ENCODE peak calls at places on chromosomes 11 and 22, in seven cellular contexts. Y is fibroblast of lung, C is vagina, W is GM23248, I is neural progenitor cell, B is pancreas, X is kidney. L is an unnamed sample.

GRCh38 chr11:35160902-35161585 is 22.1 kb downstream of the CD44 start:
- DNase-seq in B (no peak), X (no peak), C (no peak), W (no peak), I (no peak), Y (no peak), L (no peak)

GRCh38 chr11:92384807-92385206 is 160.2 kb downstream of the FAT3 start:
- DNase-seq in C (no peak), W (peak; percentile 25), Y (peak; percentile 14), X (no peak), B (no peak), I (no peak), L (no peak)

GRCh38 chr22:30245181-30245984 is 1.2 kb downstream of the LIF start:
- DNase-seq in I (no peak), W (no peak), Y (no peak), B (no peak), X (no peak), C (no peak), L (no peak)

GRCh38 chr11:71153005-71153395 is 99.4 kb downstream of the SHANK2 start:
- DNase-seq in C (no peak), I (no peak), B (no peak), X (peak; percentile 74), Y (no peak), W (peak; percentile 62), L (no peak)

GRCh38 chr11:12724301-12725046 is 50.3 kb downstream of the TEAD1 start:
- DNase-seq in B (peak; percentile 69), I (peak; percentile 72), W (peak; percentile 45), X (peak; percentile 88), Y (peak; percentile 91), C (no peak), L (peak; percentile 92)

GRCh38 chr11:107928767-107929507 is 689 bp downstream of the RAB39A start:
- DNase-seq in Y (no peak), W (no peak), B (no peak), X (peak; percentile 71), I (peak; percentile 71), C (no peak), L (no peak)

GRCh38 chr11:65416341-65417185 is 6.0 kb upstream of the NEAT1 start:
- DNase-seq in I (peak; percentile 91), Y (peak; percentile 63), X (peak; percentile 96), C (no peak), W (peak; percentile 89), B (peak; percentile 92), L (peak; percentile 95)

GRCh38 chr22:22076937-22077703 is 94.5 kb upstream of the TOP3B start:
- DNase-seq in C (no peak), Y (no peak), I (no peak), X (no peak), W (peak; percentile 18), B (no peak), L (peak; percentile 46)

GRCh38 chr11:111561801-111562325 is 21.3 kb downstream of the LAYN start:
- DNase-seq in Y (peak; percentile 90), C (no peak), I (no peak), B (no peak), W (peak; percentile 90), X (no peak), L (no peak)

GRCh38 chr11:122796128-122796717 is 42.1 kb upstream of the CRTAM start:
- DNase-seq in X (no peak), B (peak; percentile 55), I (peak; percentile 59), Y (no peak), W (peak; percentile 60), C (no peak), L (no peak)

GRCh38 chr11:27276141-27276540 is 86.9 kb downstream of the CCDC34 start:
- DNase-seq in C (no peak), W (no peak), I (no peak), B (no peak), Y (no peak), X (no peak), L (no peak)

GRCh38 chr11:1707751-1708150 is 10.8 kb downstream of the KRTAP5-6 start:
- DNase-seq in W (no peak), Y (no peak), X (no peak), C (no peak), I (no peak), B (no peak), L (no peak)

GRCh38 chr11:35531246-35531645 is 5.8 kb upstream of the PAMR1 start:
- DNase-seq in I (no peak), C (no peak), W (peak; percentile 55), B (no peak), Y (peak; percentile 65), X (no peak), L (no peak)

GRCh38 chr11:119012629-119013170 is 5.4 kb downstream of the RPS25 start:
- DNase-seq in C (no peak), I (no peak), X (no peak), B (no peak), Y (no peak), W (no peak), L (no peak)

GRCh38 chr11:76823481-76824028 is 37.2 kb upstream of the ACER3 start:
- DNase-seq in W (peak; percentile 81), Y (peak; percentile 85), I (no peak), X (no peak), B (no peak), C (peak; percentile 81), L (no peak)

GRCh38 chr22:46451741-46452140 is 85.7 kb downstream of the CELSR1 start:
- DNase-seq in X (no peak), I (no peak), W (no peak), C (no peak), Y (no peak), B (no peak), L (no peak)

GRCh38 chr22:37803636-37804371 is 3.9 kb upstream of the GCAT start:
- DNase-seq in Y (no peak), X (no peak), B (peak; percentile 54), C (peak; percentile 86), W (no peak), I (peak; percentile 58), L (no peak)

GRCh38 chr11:115502636-115503082 is 1.6 kb downstream of the CADM1 start:
- DNase-seq in Y (no peak), B (peak; percentile 38), I (no peak), X (no peak), W (peak; percentile 0), C (no peak), L (no peak)

GRCh38 chr11:115503083-115503885 is 931 bp downstream of the CADM1 start:
- DNase-seq in B (peak; percentile 63), Y (peak; percentile 71), W (peak; percentile 51), X (peak; percentile 90), C (no peak), I (peak; percentile 85), L (peak; percentile 66)

GRCh38 chr11:115504279-115505158 is at the start of gene CADM1:
- DNase-seq in W (peak; percentile 85), X (peak; percentile 98), C (peak; percentile 91), I (peak; percentile 99), Y (peak; percentile 95), B (peak; percentile 96), L (peak; percentile 94)

GRCh38 chr11:115505165-115505564 is 950 bp upstream of the CADM1 start:
- DNase-seq in C (no peak), W (no peak), I (peak; percentile 52), X (peak; percentile 66), Y (no peak), B (no peak), L (no peak)

DNA sequence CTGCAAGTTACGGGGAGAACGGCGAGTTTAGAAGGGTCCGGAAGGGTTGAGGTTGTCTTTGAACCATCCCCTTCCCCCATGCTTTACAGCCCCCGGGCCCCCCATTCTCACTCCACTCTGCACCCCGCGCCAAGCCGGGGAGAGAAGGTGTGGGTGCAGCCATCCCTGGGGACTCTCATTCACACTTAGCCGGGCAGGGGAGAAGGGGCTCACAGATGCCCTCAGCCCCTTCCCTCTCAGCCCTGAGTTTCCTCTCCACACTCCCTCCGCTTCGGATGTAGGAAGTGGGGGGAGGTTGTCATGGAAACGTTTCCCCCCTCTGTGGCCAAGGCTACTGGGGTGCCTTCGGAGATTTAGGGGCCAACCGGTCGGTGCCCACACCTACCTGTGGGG is 333 bp downstream of the CADM1 start:
- DNase-seq in W (no peak), Y (no peak), B (no peak), X (no peak), I (no peak), C (no peak), L (no peak)
- H3K4me3 ChIP-seq in W (peak overlapping the region; percentile 67), Y (peak overlapping the region; percentile 81), B (peak overlapping the region; percentile 70), X (peak overlapping the region; percentile 76), I (peak overlapping the region; percentile 77), C (peak overlapping the region; percentile 59), L (peak overlapping the region; percentile 74)

DNA sequence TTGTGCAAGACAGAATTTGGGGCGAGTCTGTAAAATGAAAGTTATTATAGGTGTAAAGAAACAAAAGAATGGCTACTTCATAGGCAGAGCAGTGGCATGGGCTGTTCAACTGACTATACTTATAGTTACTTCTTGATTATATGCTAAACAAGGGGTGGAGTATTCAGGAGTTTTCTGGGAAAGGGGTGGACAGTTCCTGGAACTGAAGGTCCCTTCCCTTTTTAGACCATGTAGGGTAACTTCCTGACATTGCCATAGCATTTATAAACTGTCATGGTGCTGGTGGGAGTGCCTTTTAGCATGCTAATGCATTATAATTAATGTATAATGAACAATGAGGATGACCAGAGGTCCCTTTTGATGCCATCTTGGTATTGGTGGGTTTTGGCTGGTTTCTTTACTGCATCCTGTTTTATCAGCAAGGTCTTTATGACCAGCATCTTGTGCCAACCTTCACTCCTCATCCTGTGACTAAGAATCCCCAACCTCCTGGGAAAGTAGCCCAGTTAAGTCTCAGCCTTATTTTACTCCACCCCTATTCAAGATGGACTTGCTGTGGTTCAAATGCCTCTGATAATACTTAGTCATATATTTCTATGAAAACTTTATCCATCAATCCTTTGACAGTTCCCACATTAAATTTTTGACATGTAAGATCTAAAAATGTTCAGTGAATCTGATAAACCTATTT is 118.6 kb downstream of the ARHGAP42 start:
- DNase-seq in Y (peak; percentile 70), B (no peak), X (no peak), W (peak; percentile 70), C (no peak), I (no peak), L (no peak)
- H3K27ac ChIP-seq in Y (no peak overlapping the region), B (no peak overlapping the region), X (no peak overlapping the region), W (no peak overlapping the region), C (no peak overlapping the region), I (no peak overlapping the region), L (no peak overlapping the region)

GRCh38 chr22:36336246-36337182 is 51.3 kb downstream of the MYH9 start:
- DNase-seq in X (no peak), C (no peak), Y (no peak), I (no peak), W (no peak), B (peak; percentile 87), L (no peak)

GRCh38 chr22:36337365-36338130 is 50.2 kb downstream of the MYH9 start:
- DNase-seq in C (no peak), W (no peak), I (no peak), B (no peak), Y (no peak), X (no peak), L (no peak)

GRCh38 chr22:36341640-36342041 is 46.1 kb downstream of the MYH9 start:
- DNase-seq in B (no peak), W (no peak), I (no peak), C (no peak), X (no peak), Y (no peak), L (no peak)

GRCh38 chr22:36340621-36341020 is 47.1 kb downstream of the MYH9 start:
- DNase-seq in C (no peak), I (peak; percentile 38), W (no peak), B (no peak), X (no peak), Y (no peak), L (no peak)

GRCh38 chr22:36339171-36340065 is 48.3 kb downstream of the MYH9 start:
- DNase-seq in I (no peak), C (no peak), Y (peak; percentile 89), X (no peak), W (peak; percentile 93), B (no peak), L (no peak)
- H3K4me1 ChIP-seq in I (peaks cover 30% of the 10 kb centered on the region), C (peaks cover 84% of the 10 kb centered on the region), Y (peaks cover 79% of the 10 kb centered on the region), X (peaks cover 51% of the 10 kb centered on the region), W (peaks cover 49% of the 10 kb centered on the region), B (peaks cover 49% of the 10 kb centered on the region), L (no peaks in the 10 kb centered on the region)

GRCh38 chr11:47768090-47768620 is 1.0 kb upstream of the FNBP4 start:
- DNase-seq in B (peak; percentile 34), I (peak; percentile 33), X (peak; percentile 85), C (peak; percentile 92), W (peak; percentile 83), Y (peak; percentile 68), L (peak; percentile 81)
- H3K4me3 ChIP-seq in B (peak overlapping the region; percentile 52), I (peak overlapping the region; percentile 72), X (peak overlapping the region; percentile 76), C (peak overlapping the region; percentile 55), W (peak overlapping the region; percentile 84), Y (peak overlapping the region; percentile 66), L (peak overlapping the region; percentile 35)

L was measured in right atrium auricular region.